ENCODE peak calls at places on chromosomes 13 and 19, in six cellular contexts. N is heart right ventricle, T is breast epithelium, Y is lower lobe of right lung, E is thoracic aorta, L is transverse colon. J is an unnamed sample. For H3K4me1, the result is how much of the 10 kb centered on the place peaks cover.

GRCh38 chr19:2207991-2208860 is 27.9 kb downstream of the PLEKHJ1 start:
- DNase-seq in N (peak), T (no peak), Y (no peak), E (peak), L (peak), J (peak)

GRCh38 chr19:46745521-46746280 is at the start of gene FKRP:
- DNase-seq in N (peak), T (no peak), Y (no peak), E (no peak), L (no peak), J (peak)

GRCh38 chr19:57587529-57587928 is 3.6 kb downstream of the ZIK1 start:
- DNase-seq in N (no peak), T (no peak), Y (no peak), E (no peak), L (no peak), J (no peak)

GRCh38 chr19:58227964-58228583 is 640 bp upstream of the ZNF544 start:
- DNase-seq in N (no peak), T (no peak), Y (no peak), E (no peak), L (no peak), J (no peak)

GRCh38 chr19:47697863-47698609 is 15.2 kb upstream of the EHD2 start:
- DNase-seq in N (peak), T (peak), Y (peak), E (no peak), L (peak), J (peak)

GRCh38 chr19:5718032-5718578 is 1.8 kb downstream of the LONP1 start:
- DNase-seq in N (no peak), T (no peak), Y (no peak), E (no peak), L (no peak), J (no peak)

GRCh38 chr19:19315444-19315843 is 4.9 kb downstream of the SUGP1 start:
- DNase-seq in N (no peak), T (no peak), Y (no peak), E (no peak), L (no peak), J (no peak)

GRCh38 chr19:18415177-18415867 is 3.9 kb upstream of the SSBP4 start:
- DNase-seq in N (peak), T (no peak), Y (peak), E (no peak), L (peak), J (peak)

GRCh38 chr13:27379694-27380596 is 44.5 kb upstream of the GTF3A start:
- DNase-seq in N (peak), T (no peak), Y (no peak), E (no peak), L (peak), J (peak)

GRCh38 chr19:14030997-14031718 is 404 bp upstream of the IL27RA start:
- DNase-seq in N (no peak), T (no peak), Y (no peak), E (no peak), L (no peak), J (no peak)

GRCh38 chr13:78786399-78786879 is 127.5 kb upstream of the OBI1 start:
- DNase-seq in N (no peak), T (no peak), Y (no peak), E (no peak), L (no peak), J (no peak)

GRCh38 chr13:28138012-28138755 is at the start of gene PAN3:
- DNase-seq in N (peak), T (peak), Y (peak), E (peak), L (peak), J (peak)

GRCh38 chr13:34849406-34849805 is 92.7 kb upstream of the NBEA start:
- DNase-seq in N (no peak), T (no peak), Y (no peak), E (no peak), L (no peak), J (no peak)

GRCh38 chr19:49889038-49889686 is 7.5 kb downstream of the IL4I1 start:
- DNase-seq in N (no peak), T (no peak), Y (no peak), E (no peak), L (no peak), J (no peak)

GRCh38 chr19:41871573-41872383 is 5.3 kb upstream of the CD79A start:
- DNase-seq in N (no peak), T (no peak), Y (peak), E (no peak), L (peak), J (no peak)

GRCh38 chr19:16585808-16586476 is 13.7 kb upstream of the SLC35E1 start:
- DNase-seq in N (no peak), T (no peak), Y (no peak), E (no peak), L (peak), J (no peak)

GRCh38 chr13:112879283-112879833 is 89.7 kb upstream of the MCF2L start:
- DNase-seq in N (peak), T (no peak), Y (peak), E (no peak), L (no peak), J (no peak)

GRCh38 chr19:1566392-1567115 is 1.6 kb downstream of the MEX3D start:
- DNase-seq in N (peak), T (peak), Y (peak), E (no peak), L (peak), J (peak)

GRCh38 chr19:13116282-13117175 is at the start of gene TRMT1:
- DNase-seq in N (peak), T (peak), Y (peak), E (peak), L (peak), J (peak)

GRCh38 chr19:12838182-12838890 is at the start of gene MAST1:
- DNase-seq in N (peak), T (no peak), Y (peak), E (no peak), L (peak), J (peak)

GRCh38 chr19:52527954-52528326 is 472 bp downstream of the ZNF808 start:
- DNase-seq in N (peak), T (no peak), Y (peak), E (no peak), L (peak), J (peak)

GRCh38 chr19:18239303-18239702 is 13.1 kb upstream of the PDE4C start:
- DNase-seq in N (no peak), T (no peak), Y (no peak), E (no peak), L (no peak), J (no peak)

GRCh38 chr19:18299654-18300053 is 18.2 kb upstream of the JUND start:
- DNase-seq in N (no peak), T (no peak), Y (no peak), E (no peak), L (no peak), J (no peak)

GRCh38 chr13:112968380-112968909 is 569 bp upstream of the MCF2L start:
- DNase-seq in N (peak), T (peak), Y (peak), E (no peak), L (peak), J (peak)

GRCh38 chr13:24851546-24851945 is 87.6 kb downstream of the RNF17 start:
- DNase-seq in N (no peak), T (no peak), Y (no peak), E (no peak), L (no peak), J (peak)

GRCh38 chr13:94079876-94080275 is 399.6 kb downstream of the DCT start:
- DNase-seq in N (no peak), T (no peak), Y (no peak), E (no peak), L (no peak), J (no peak)

GRCh38 chr19:55165952-55166529 is 372 bp downstream of the DNAAF3 start:
- DNase-seq in N (peak), T (no peak), Y (no peak), E (no peak), L (peak), J (peak)

GRCh38 chr13:113915012-113915763 is 51.3 kb upstream of the GAS6 start:
- DNase-seq in N (no peak), T (peak), Y (no peak), E (no peak), L (no peak), J (no peak)

GRCh38 chr19:5369962-5370367 is 29.4 kb upstream of the PTPRS start:
- DNase-seq in N (peak), T (no peak), Y (peak), E (no peak), L (peak), J (peak)

GRCh38 chr19:47284324-47284899 is 9.7 kb downstream of the INAFM1 start:
- DNase-seq in N (no peak), T (no peak), Y (no peak), E (no peak), L (no peak), J (peak)

GRCh38 chr19:58406818-58407657 is 1.4 kb upstream of the ZNF584 start:
- DNase-seq in N (no peak), T (no peak), Y (no peak), E (no peak), L (no peak), J (peak)

GRCh38 chr13:46648166-46648607 is 95.2 kb downstream of the LRCH1 start:
- DNase-seq in N (no peak), T (no peak), Y (no peak), E (no peak), L (peak), J (peak)

GRCh38 chr13:44506719-44507118 is 69.4 kb downstream of the TSC22D1 start:
- DNase-seq in N (no peak), T (no peak), Y (no peak), E (no peak), L (no peak), J (no peak)

GRCh38 chr13:34044660-34045080 is 226.7 kb downstream of the RFC3 start:
- DNase-seq in N (no peak), T (no peak), Y (no peak), E (no peak), L (no peak), J (no peak)

GRCh38 chr13:42814868-42815267 is 33.5 kb downstream of the FAM216B start:
- DNase-seq in N (no peak), T (no peak), Y (no peak), E (no peak), L (no peak), J (no peak)

GRCh38 chr19:21568816-21569496 is 63.6 kb downstream of the ZNF429 start:
- DNase-seq in N (peak), T (peak), Y (peak), E (peak), L (peak), J (no peak)

GRCh38 chr13:23356368-23356767 is 77.1 kb downstream of the SACS start:
- DNase-seq in N (no peak), T (no peak), Y (no peak), E (no peak), L (no peak), J (no peak)

GRCh38 chr13:23352161-23352560 is 81.3 kb downstream of the SACS start:
- DNase-seq in N (no peak), T (no peak), Y (no peak), E (no peak), L (no peak), J (no peak)

GRCh38 chr13:23359882-23360281 is 73.6 kb downstream of the SACS start:
- DNase-seq in N (no peak), T (no peak), Y (no peak), E (no peak), L (no peak), J (no peak)

GRCh38 chr13:23354520-23354919 is 79.0 kb downstream of the SACS start:
- DNase-seq in N (no peak), T (no peak), Y (no peak), E (no peak), L (no peak), J (no peak)

GRCh38 chr13:23357349-23357748 is 76.2 kb downstream of the SACS start:
- DNase-seq in N (no peak), T (no peak), Y (no peak), E (no peak), L (no peak), J (no peak)
- TF ChIP-seq CTCF in N (no peak), T (no peak), Y (no peak), E (peak), L (no peak), J (no peak)

GRCh38 chr13:40673061-40673397 is 6.6 kb upstream of the FOXO1 start:
- DNase-seq in N (no peak), T (no peak), Y (no peak), E (no peak), L (no peak), J (no peak)

GRCh38 chr13:40667622-40667978 is 1.2 kb upstream of the FOXO1 start:
- DNase-seq in N (peak), T (no peak), Y (no peak), E (no peak), L (peak), J (no peak)

GRCh38 chr13:40668335-40668734 is 1.9 kb upstream of the FOXO1 start:
- DNase-seq in N (peak), T (no peak), Y (no peak), E (no peak), L (peak), J (peak)

GRCh38 chr13:40672310-40673060 is 6.0 kb upstream of the FOXO1 start:
- DNase-seq in N (no peak), T (no peak), Y (no peak), E (no peak), L (no peak), J (peak)

GRCh38 chr13:40670307-40670706 is 3.9 kb upstream of the FOXO1 start:
- DNase-seq in N (no peak), T (no peak), Y (no peak), E (no peak), L (no peak), J (no peak)
- H3K4me1 ChIP-seq in N (under half), T (under half), Y (under half), E (under half), L (under half), J (under half)

GRCh38 chr13:101451641-101452040 is 834 bp upstream of the ITGBL1 start:
- DNase-seq in N (no peak), T (no peak), Y (no peak), E (no peak), L (no peak), J (no peak)
- H3K27ac ChIP-seq in N (no peak), T (no peak), Y (no peak), E (peak), L (no peak), J (no peak)

DNA sequence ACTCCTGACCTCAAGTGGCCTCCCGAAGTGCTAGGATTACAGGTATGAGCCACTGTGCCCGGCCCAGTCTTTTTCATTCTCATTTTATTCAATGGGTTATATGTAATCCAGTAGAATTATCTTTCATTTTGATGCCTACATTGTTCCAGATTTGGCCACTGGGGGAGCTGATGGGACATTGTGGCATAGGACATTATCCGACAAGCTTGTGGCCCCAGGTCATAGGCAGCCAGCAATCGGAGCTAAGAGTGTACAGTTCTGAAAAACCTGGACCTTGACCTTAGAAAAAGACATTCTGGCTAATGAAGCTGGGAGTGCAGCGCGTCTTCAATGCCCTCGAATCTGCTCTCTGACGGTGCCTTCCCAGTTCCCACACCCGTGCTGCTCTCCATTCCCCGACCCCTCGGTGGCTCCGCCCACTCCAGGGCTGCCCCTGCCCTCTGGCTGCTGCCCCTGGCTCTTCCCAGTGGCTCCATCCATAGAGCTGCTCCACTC is 108.7 kb downstream of the TEX29 start:
- DNase-seq in N (no peak), T (no peak), Y (no peak), E (no peak), L (peak), J (peak)
- TF ChIP-seq CTCF in N (peak), T (peak), Y (peak), E (peak), L (peak), J (peak)

DNA sequence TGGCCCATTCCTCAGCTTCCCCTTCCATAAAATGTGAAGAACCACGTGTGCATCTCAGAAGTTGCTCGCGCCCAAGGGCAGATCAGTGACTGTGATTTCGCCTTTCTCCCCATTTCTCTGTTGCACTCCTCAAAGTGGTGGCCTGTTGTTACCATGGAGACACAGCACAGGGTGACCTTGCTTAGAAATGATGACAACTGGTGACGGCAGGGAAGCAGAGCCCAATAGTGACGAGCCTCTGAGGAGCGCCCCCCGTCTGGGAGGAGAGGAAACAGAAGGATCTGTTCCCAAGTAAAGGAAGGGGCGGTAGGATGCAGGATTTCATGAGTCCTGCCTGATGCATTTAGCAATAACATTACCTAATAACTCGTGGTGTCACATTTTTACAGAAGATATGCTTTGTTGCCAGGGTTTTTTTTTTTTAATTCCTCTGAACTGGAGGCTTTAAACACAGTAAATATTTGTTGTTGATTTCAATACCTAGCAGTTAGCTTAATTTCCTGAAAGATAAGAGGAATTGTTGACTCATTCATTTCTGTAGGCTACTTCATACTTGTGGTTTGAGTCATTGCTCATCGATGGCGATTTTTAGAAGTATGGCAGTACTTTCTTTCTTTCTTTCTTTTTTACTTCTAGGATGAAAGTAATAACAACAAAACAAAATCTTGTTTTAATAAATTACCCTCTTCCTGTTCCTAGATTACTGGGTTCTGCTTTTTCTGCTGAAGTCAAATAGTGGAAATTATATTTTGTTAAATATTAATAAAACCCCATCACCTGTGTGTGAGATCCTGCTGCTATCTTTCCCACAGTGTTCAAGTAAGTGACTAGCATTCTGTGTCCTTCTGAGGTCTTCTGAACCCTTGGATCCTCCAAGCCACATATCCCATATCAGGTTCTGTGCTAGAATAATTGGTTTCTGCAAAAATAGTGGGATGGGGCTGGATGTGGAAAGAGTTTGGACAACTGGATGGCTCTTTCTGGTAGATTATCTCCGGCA is 36.0 kb downstream of the MBNL2 start:
- DNase-seq in N (peak), T (no peak), Y (no peak), E (peak), L (no peak), J (peak)
- H3K4me1 ChIP-seq in N (half or more), T (under half), Y (half or more), E (half or more), L (half or more), J (half or more)

GRCh38 chr19:11197291-11198174 is at the start of gene KANK2:
- DNase-seq in N (peak), T (peak), Y (peak), E (no peak), L (peak), J (peak)
- H3K27ac ChIP-seq in N (peak), T (peak), Y (peak), E (peak), L (peak), J (peak)

GRCh38 chr19:8116437-8117293 is 32.7 kb downstream of the FBN3 start:
- DNase-seq in N (no peak), T (no peak), Y (no peak), E (no peak), L (no peak), J (no peak)
- TF ChIP-seq CTCF in N (no peak), T (no peak), Y (no peak), E (no peak), L (no peak), J (no peak)

GRCh38 chr19:39542198-39542597 is 2.2 kb upstream of the EID2 start:
- DNase-seq in N (no peak), T (no peak), Y (no peak), E (no peak), L (no peak), J (no peak)

GRCh38 chr19:39544920-39545319 is 5.0 kb upstream of the EID2 start:
- DNase-seq in N (no peak), T (no peak), Y (no peak), E (no peak), L (no peak), J (no peak)

GRCh38 chr19:39544201-39544903 is 4.4 kb upstream of the EID2 start:
- DNase-seq in N (no peak), T (no peak), Y (no peak), E (no peak), L (no peak), J (no peak)

GRCh38 chr19:39546599-39546998 is 6.6 kb upstream of the EID2 start:
- DNase-seq in N (no peak), T (no peak), Y (no peak), E (no peak), L (no peak), J (no peak)

DNA sequence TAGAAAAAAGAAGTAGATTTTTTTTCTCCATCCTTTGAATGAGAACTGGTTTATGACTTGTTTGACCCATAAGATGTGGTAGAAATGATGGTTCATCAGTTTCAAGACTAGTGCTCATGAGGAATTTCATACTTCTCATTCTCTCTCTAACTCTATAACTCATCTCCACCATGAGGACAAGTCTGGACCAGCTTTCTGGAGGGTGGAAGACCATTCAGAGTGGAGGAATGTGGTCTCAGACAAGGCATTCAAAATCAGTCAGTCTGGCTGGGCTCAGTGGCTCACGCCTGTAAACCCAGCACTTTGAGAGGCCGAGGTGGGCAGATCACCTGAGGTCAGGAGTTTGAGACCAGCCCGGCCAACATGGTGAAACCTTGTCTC is 3.5 kb upstream of the EID2 start:
- DNase-seq in N (no peak), T (no peak), Y (no peak), E (no peak), L (no peak), J (no peak)
- H3K4me1 ChIP-seq in N (under half), T (under half), Y (under half), E (under half), L (under half), J (under half)

GRCh38 chr13:98858206-98858605 is 105.7 kb upstream of the SLC15A1 start:
- DNase-seq in N (no peak), T (no peak), Y (no peak), E (no peak), L (no peak), J (no peak)
- H3K27ac ChIP-seq in N (no peak), T (no peak), Y (no peak), E (peak), L (no peak), J (no peak)

J was measured in hepatocyte.